ENCODE peak calls at places on chromosomes 3 and 15, in ten cellular contexts. U is HCT116, M is suprapubic skin, G is breast epithelium, R is sigmoid colon, T is esophagus muscularis mucosa, O is upper lobe of left lung, J is GM12891, W is stomach, P is GM12878. N is an unnamed sample.

GRCh38 chr15:90382305-90382704 is 5.7 kb upstream of the IQGAP1 start:
- DNase-seq in U (no peak), M (no peak), G (no peak), R (no peak), T (no peak), O (no peak), J (no peak), W (no peak), P (no peak), N (no peak)

GRCh38 chr3:144229237-144229830 is 257.7 kb downstream of the DIPK2A start:
- DNase-seq in U (no peak), M (no peak), G (no peak), R (no peak), T (no peak), O (no peak), J (no peak), W (no peak), P (no peak), N (no peak)

GRCh38 chr3:9649791-9650521 is 651 bp downstream of the MTMR14 start:
- DNase-seq in U (no peak), M (no peak), G (no peak), R (no peak), T (no peak), O (peak), J (peak), W (no peak), P (peak), N (no peak)

GRCh38 chr3:184361532-184361931 is at the start of the genes CLCN2 and POLR2H:
- DNase-seq in U (no peak), M (no peak), G (no peak), R (no peak), T (no peak), O (peak), J (no peak), W (peak), P (no peak), N (peak)

GRCh38 chr3:33664195-33664594 is 53.9 kb downstream of the CLASP2 start:
- DNase-seq in U (no peak), M (no peak), G (no peak), R (no peak), T (no peak), O (no peak), J (no peak), W (no peak), P (no peak), N (no peak)

GRCh38 chr15:43406192-43406591 is 35.3 kb downstream of the TUBGCP4 start:
- DNase-seq in U (no peak), M (no peak), G (no peak), R (no peak), T (no peak), O (no peak), J (no peak), W (no peak), P (no peak), N (no peak)

GRCh38 chr3:38088679-38089078 is 48.2 kb downstream of the ACAA1 start:
- DNase-seq in U (no peak), M (no peak), G (no peak), R (no peak), T (no peak), O (no peak), J (no peak), W (no peak), P (no peak), N (no peak)

GRCh38 chr15:99895956-99896311 is 162.7 kb upstream of the LYSMD4 start:
- DNase-seq in U (no peak), M (no peak), G (no peak), R (no peak), T (no peak), O (no peak), J (no peak), W (no peak), P (no peak), N (no peak)

GRCh38 chr15:39628821-39629220 is 47.9 kb downstream of the THBS1 start:
- DNase-seq in U (no peak), M (no peak), G (no peak), R (no peak), T (no peak), O (no peak), J (no peak), W (no peak), P (no peak), N (no peak)

GRCh38 chr3:632571-633170 is 436.1 kb downstream of the CHL1 start:
- DNase-seq in U (peak), M (no peak), G (no peak), R (no peak), T (no peak), O (peak), J (peak), W (peak), P (no peak), N (peak)

GRCh38 chr3:186427627-186428026 is 65.6 kb upstream of the DGKG start:
- DNase-seq in U (no peak), M (no peak), G (no peak), R (no peak), T (peak), O (no peak), J (no peak), W (no peak), P (no peak), N (no peak)

GRCh38 chr3:14130707-14131106 is 5.9 kb downstream of the TMEM43 start:
- DNase-seq in U (no peak), M (no peak), G (no peak), R (no peak), T (no peak), O (no peak), J (no peak), W (no peak), P (no peak), N (no peak)

GRCh38 chr3:8742921-8743605 is 9.5 kb downstream of the CAV3 start:
- DNase-seq in U (no peak), M (peak), G (no peak), R (no peak), T (no peak), O (no peak), J (no peak), W (no peak), P (no peak), N (no peak)

GRCh38 chr3:160278210-160278609 is 53.0 kb downstream of the C3orf80 start:
- DNase-seq in U (no peak), M (no peak), G (no peak), R (no peak), T (no peak), O (no peak), J (no peak), W (no peak), P (no peak), N (no peak)

GRCh38 chr15:94677202-94677790 is 445.9 kb downstream of the MCTP2 start:
- DNase-seq in U (no peak), M (no peak), G (no peak), R (no peak), T (peak), O (no peak), J (no peak), W (no peak), P (no peak), N (no peak)

GRCh38 chr15:48896775-48897143 is 18.8 kb downstream of the EID1 start:
- DNase-seq in U (no peak), M (no peak), G (no peak), R (no peak), T (no peak), O (no peak), J (no peak), W (no peak), P (no peak), N (no peak)

GRCh38 chr3:94647131-94647530 is 584.3 kb downstream of the NSUN3 start:
- DNase-seq in U (no peak), M (no peak), G (no peak), R (no peak), T (no peak), O (no peak), J (no peak), W (no peak), P (no peak), N (no peak)

GRCh38 chr15:96230557-96231181 is 99.8 kb upstream of the NR2F2 start:
- DNase-seq in U (no peak), M (no peak), G (no peak), R (no peak), T (no peak), O (no peak), J (no peak), W (no peak), P (no peak), N (no peak)

GRCh38 chr15:73935547-73935946 is 9.3 kb downstream of the LOXL1 start:
- DNase-seq in U (no peak), M (no peak), G (no peak), R (no peak), T (no peak), O (no peak), J (no peak), W (no peak), P (no peak), N (no peak)

GRCh38 chr15:85339976-85340665 is 40.3 kb upstream of the AKAP13 start:
- DNase-seq in U (no peak), M (no peak), G (no peak), R (no peak), T (no peak), O (no peak), J (no peak), W (no peak), P (no peak), N (no peak)

GRCh38 chr15:79872358-79873017 is 24.3 kb downstream of the MTHFS start:
- DNase-seq in U (no peak), M (no peak), G (no peak), R (no peak), T (no peak), O (peak), J (no peak), W (no peak), P (no peak), N (no peak)

GRCh38 chr15:25246641-25247417 is 192.0 kb downstream of the UBE3A start:
- DNase-seq in U (no peak), M (peak), G (peak), R (peak), T (peak), O (peak), J (no peak), W (peak), P (no peak), N (peak)

GRCh38 chr15:50476143-50476542 is 51.9 kb downstream of the USP8 start:
- DNase-seq in U (no peak), M (no peak), G (no peak), R (no peak), T (no peak), O (no peak), J (no peak), W (no peak), P (no peak), N (no peak)

GRCh38 chr15:64096486-64097431 is 977 bp downstream of the SNX1 start:
- DNase-seq in U (no peak), M (no peak), G (no peak), R (no peak), T (no peak), O (no peak), J (no peak), W (no peak), P (no peak), N (no peak)

GRCh38 chr3:42229942-42230688 is 35.9 kb downstream of the CCK start:
- DNase-seq in U (peak), M (no peak), G (no peak), R (no peak), T (no peak), O (no peak), J (no peak), W (no peak), P (no peak), N (no peak)

GRCh38 chr3:25429441-25429907 is 1.4 kb downstream of the RARB start:
- DNase-seq in U (no peak), M (no peak), G (no peak), R (no peak), T (no peak), O (no peak), J (no peak), W (peak), P (no peak), N (no peak)

GRCh38 chr3:25428950-25429349 is 887 bp downstream of the RARB start:
- DNase-seq in U (no peak), M (no peak), G (no peak), R (no peak), T (no peak), O (no peak), J (no peak), W (no peak), P (no peak), N (no peak)

GRCh38 chr3:25426408-25426807 is 1.7 kb upstream of the RARB start:
- DNase-seq in U (no peak), M (no peak), G (no peak), R (no peak), T (no peak), O (peak), J (no peak), W (no peak), P (no peak), N (no peak)

GRCh38 chr3:25427155-25428002 is 684 bp upstream of the RARB start:
- DNase-seq in U (no peak), M (no peak), G (no peak), R (no peak), T (no peak), O (no peak), J (no peak), W (no peak), P (no peak), N (no peak)

GRCh38 chr3:25428003-25428861 is at the start of gene RARB:
- DNase-seq in U (no peak), M (peak), G (peak), R (peak), T (peak), O (peak), J (no peak), W (peak), P (no peak), N (peak)
- TF ChIP-seq POLR2AphosphoS5 in U (no peak), M (peak), G (peak), R (peak), T (peak), O (peak), J (no peak), W (peak), P (no peak), N (peak)

GRCh38 chr15:45641374-45641778 is 6.5 kb downstream of the SQOR start:
- DNase-seq in U (no peak), M (no peak), G (no peak), R (peak), T (no peak), O (peak), J (no peak), W (peak), P (no peak), N (peak)
- TF ChIP-seq POLR2A in U (no peak), M (no peak), G (no peak), R (no peak), T (no peak), O (no peak), J (no peak), W (no peak), P (no peak), N (peak)

GRCh38 chr3:27449530-27450150 is 34.5 kb downstream of the SLC4A7 start:
- DNase-seq in U (peak), M (no peak), G (no peak), R (no peak), T (no peak), O (no peak), J (no peak), W (no peak), P (no peak), N (no peak)
- TF ChIP-seq POLR2AphosphoS5 in U (no peak), M (no peak), G (no peak), R (no peak), T (no peak), O (no peak), J (no peak), W (no peak), P (no peak), N (no peak)

DNA sequence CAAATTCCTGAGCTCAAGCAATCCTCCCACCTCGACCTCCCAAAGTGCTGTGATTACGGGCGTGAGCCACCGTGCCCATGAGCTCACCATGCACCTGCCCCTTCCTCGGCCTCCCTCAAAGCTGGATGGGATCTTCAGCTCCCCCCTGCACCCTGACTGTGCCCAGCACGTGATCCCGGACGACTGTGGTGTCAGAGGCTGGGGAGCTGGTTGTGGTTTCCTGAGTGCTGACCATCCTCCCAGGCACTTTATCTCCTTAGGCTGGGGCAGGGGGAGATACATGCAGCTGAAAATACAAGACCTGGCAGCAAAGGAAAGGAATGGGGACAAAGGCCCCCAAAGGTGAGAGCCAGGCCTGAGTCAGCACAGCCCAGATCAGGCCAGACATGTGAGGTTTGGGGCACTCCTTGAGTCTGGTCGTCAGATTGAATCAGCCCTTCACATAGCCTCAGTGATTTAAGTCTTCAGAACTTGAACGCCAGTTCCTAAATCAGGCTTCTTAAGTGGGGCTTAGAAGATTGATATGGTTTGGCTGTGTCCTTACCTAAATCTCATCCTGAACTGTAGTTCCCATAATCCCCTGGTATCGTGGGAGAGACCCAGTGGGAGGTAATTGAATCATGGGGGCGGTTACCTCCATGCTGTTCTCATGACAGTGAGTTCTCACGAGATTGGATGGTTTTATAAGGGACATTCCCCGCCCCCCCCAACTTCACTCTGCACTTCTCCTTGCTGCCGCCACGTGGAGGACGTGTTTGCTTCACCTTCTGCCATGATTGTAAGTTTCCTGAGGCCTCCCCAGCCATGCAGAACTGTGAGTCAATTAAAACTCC is 35.8 kb downstream of the PRKCD start:
- DNase-seq in U (peak), M (no peak), G (no peak), R (no peak), T (no peak), O (peak), J (no peak), W (no peak), P (peak), N (peak)
- TF ChIP-seq POLR2A in U (peak), M (no peak), G (no peak), R (no peak), T (no peak), O (no peak), J (peak), W (no peak), P (peak), N (no peak)

DNA sequence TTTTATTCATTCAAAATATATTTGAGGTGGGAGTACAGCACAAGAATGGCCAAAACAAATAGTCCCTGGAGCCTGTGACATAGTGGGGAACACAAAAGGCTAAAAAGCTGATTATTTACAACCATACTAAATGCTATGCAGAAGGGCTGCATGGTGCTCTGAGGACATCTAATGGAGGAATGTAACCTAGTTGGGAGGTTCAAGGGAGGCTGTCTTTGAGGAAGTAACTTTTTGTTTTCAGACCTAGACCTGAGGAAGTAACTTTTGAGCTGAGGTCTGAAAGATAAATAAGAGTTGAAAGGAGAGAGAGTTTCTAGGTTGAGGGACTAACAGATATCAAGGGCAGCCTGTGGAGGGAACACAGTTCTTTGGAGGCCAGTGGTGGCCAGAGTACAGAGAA is 34.8 kb upstream of the RASA2 start:
- DNase-seq in U (no peak), M (no peak), G (no peak), R (no peak), T (no peak), O (no peak), J (peak), W (no peak), P (peak), N (no peak)
- TF ChIP-seq POLR2AphosphoS5 in U (no peak), M (no peak), G (no peak), R (no peak), T (peak), O (no peak), J (no peak), W (no peak), P (no peak), N (no peak)